ENCODE peak calls at places on chromosomes 13 and 19, in nine cellular contexts. I is CD8-positive, alpha-beta T cell; W is ascending aorta; D is Panc1; G is heart right ventricle; R is CD8-positive, alpha-beta memory T cell; B is SJSA1; L is lower lobe of right lung; P is OCI-LY7. Z is an unnamed sample.

GRCh38 chr19:49786432-49786831 is 19.6 kb downstream of the AP2A1 start:
- DNase-seq in I (no peak), W (no peak), D (no peak), G (no peak), R (no peak), B (no peak), L (no peak), P (no peak), Z (no peak)

GRCh38 chr13:21511841-21512240 is 52.7 kb upstream of the ZDHHC20 start:
- DNase-seq in I (no peak), W (no peak), D (no peak), G (no peak), R (no peak), B (no peak), L (no peak), P (no peak), Z (no peak)

GRCh38 chr19:33022472-33023116 is 42.1 kb downstream of the RHPN2 start:
- DNase-seq in I (no peak), W (no peak), D (no peak), G (no peak), R (no peak), B (no peak), L (no peak), P (no peak), Z (no peak)

GRCh38 chr19:18156841-18157464 is 4.0 kb downstream of the PIK3R2 start:
- DNase-seq in I (no peak), W (peak; percentile 82), D (no peak), G (peak; percentile 90), R (no peak), B (no peak), L (peak; percentile 92), P (no peak), Z (no peak)

GRCh38 chr13:24172071-24172470 is 11.6 kb downstream of the SPATA13 start:
- DNase-seq in I (no peak), W (no peak), D (no peak), G (no peak), R (no peak), B (no peak), L (no peak), P (no peak), Z (no peak)

GRCh38 chr13:111595791-111596190 is 275.3 kb downstream of the TEX29 start:
- DNase-seq in I (no peak), W (no peak), D (no peak), G (no peak), R (no peak), B (no peak), L (no peak), P (no peak), Z (no peak)

GRCh38 chr19:27860309-27860934 is 1352.5 kb downstream of the UQCRFS1 start:
- DNase-seq in I (no peak), W (no peak), D (no peak), G (no peak), R (no peak), B (no peak), L (no peak), P (no peak), Z (no peak)

GRCh38 chr13:110505594-110505993 is 55.9 kb downstream of the RAB20 start:
- DNase-seq in I (no peak), W (no peak), D (no peak), G (no peak), R (no peak), B (no peak), L (no peak), P (no peak), Z (no peak)

GRCh38 chr19:7460562-7460966 is 28.3 kb downstream of the PEX11G start:
- DNase-seq in I (no peak), W (no peak), D (no peak), G (no peak), R (no peak), B (peak; percentile 70), L (no peak), P (no peak), Z (no peak)

GRCh38 chr19:618674-619285 is 14.6 kb downstream of the POLRMT start:
- DNase-seq in I (no peak), W (no peak), D (no peak), G (no peak), R (no peak), B (no peak), L (no peak), P (no peak), Z (no peak)

GRCh38 chr19:6516659-6517291 is 14.1 kb upstream of the TNFSF9 start:
- DNase-seq in I (peak; percentile 88), W (peak; percentile 90), D (no peak), G (peak; percentile 94), R (peak; percentile 85), B (peak; percentile 92), L (peak; percentile 94), P (peak; percentile 98), Z (peak; percentile 82)

GRCh38 chr19:5234412-5234811 is 106.2 kb downstream of the PTPRS start:
- DNase-seq in I (no peak), W (no peak), D (no peak), G (no peak), R (no peak), B (no peak), L (peak; percentile 4), P (no peak), Z (no peak)

GRCh38 chr19:45767410-45767880 is 1.6 kb downstream of the SIX5 start:
- DNase-seq in I (no peak), W (peak; percentile 88), D (no peak), G (peak; percentile 78), R (no peak), B (peak; percentile 77), L (peak; percentile 77), P (no peak), Z (no peak)

GRCh38 chr13:98143157-98143553 is 261 bp downstream of the FARP1 start:
- DNase-seq in I (no peak), W (no peak), D (no peak), G (peak; percentile 65), R (no peak), B (no peak), L (peak; percentile 71), P (no peak), Z (no peak)

GRCh38 chr19:19040417-19040816 is 7.0 kb downstream of the ARMC6 start:
- DNase-seq in I (no peak), W (peak; percentile 90), D (no peak), G (no peak), R (no peak), B (no peak), L (peak; percentile 68), P (no peak), Z (no peak)

GRCh38 chr13:36774895-36775294 is 44.1 kb upstream of the RFXAP start:
- DNase-seq in I (no peak), W (no peak), D (no peak), G (no peak), R (no peak), B (no peak), L (no peak), P (no peak), Z (no peak)

DNA sequence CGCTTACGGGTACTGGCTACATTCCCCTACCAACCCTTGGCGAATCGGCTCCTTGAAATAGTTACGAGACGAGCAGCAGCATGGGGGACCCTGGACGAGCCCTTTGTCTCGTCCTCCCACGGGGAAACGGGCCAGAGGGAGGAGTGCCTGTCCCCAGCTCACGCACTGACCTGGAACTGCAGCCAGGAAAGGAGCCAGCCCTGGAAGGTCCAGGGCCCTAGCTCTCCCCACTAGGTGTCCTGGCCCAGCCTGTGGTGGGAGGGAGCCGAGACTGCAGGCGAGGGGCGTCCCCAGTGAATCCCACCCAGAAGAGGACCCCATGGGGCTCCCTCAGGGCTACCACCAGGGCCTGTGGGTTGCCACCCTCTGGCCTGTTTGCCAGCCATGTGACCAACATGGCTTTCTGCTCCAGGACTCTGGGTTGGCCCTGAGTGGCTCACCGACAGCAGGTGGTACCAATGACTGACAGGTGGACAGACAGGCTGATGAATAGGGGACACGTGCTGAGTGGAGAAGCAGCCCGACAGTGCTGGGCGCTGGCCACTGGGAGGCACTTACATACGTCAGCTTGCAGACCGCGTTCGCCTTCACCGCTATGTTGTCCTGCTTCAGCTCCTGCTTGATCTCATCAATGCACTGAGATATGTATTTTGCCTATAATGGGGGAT is 13.2 kb downstream of the AP3D1 start:
- DNase-seq in I (no peak), W (no peak), D (no peak), G (no peak), R (no peak), B (no peak), L (no peak), P (no peak), Z (no peak)
- H3K36me3 ChIP-seq in I (peaks cover 12% of the 10 kb centered on the region), W (peaks cover 58% of the 10 kb centered on the region), D (no peaks in the 10 kb centered on the region), G (peaks cover 61% of the 10 kb centered on the region), R (no peaks in the 10 kb centered on the region), B (peaks cover 62% of the 10 kb centered on the region), L (peaks cover 68% of the 10 kb centered on the region), P (peaks cover 55% of the 10 kb centered on the region), Z (no peaks in the 10 kb centered on the region)

DNA sequence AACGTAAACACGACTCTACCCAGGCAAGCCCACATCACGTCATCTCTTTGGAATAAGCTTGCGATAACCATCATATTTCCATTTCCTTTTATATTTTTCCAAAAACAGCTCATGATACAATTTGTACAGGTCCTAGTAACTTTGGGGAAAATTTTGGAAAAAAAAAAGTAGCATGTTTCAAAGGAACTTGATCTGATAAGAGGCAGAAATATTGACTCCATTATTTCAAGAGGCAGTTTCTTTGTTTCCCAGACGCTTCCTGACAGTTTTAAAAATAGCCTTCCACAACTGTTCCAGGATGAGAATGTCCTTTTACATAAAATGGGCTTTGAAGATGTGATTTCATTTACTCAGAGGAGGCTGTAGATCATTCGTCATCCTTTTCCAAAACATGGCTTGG is 23.1 kb downstream of the KLF2 start:
- DNase-seq in I (no peak), W (no peak), D (no peak), G (no peak), R (no peak), B (no peak), L (no peak), P (no peak), Z (no peak)
- H3K4me1 ChIP-seq in I (peaks cover 7% of the 10 kb centered on the region), W (no peaks in the 10 kb centered on the region), D (no peaks in the 10 kb centered on the region), G (peaks cover 55% of the 10 kb centered on the region), R (peaks cover 27% of the 10 kb centered on the region), B (peaks cover 12% of the 10 kb centered on the region), L (peaks cover 31% of the 10 kb centered on the region), P (peaks cover 11% of the 10 kb centered on the region), Z (peaks cover 19% of the 10 kb centered on the region)

DNA sequence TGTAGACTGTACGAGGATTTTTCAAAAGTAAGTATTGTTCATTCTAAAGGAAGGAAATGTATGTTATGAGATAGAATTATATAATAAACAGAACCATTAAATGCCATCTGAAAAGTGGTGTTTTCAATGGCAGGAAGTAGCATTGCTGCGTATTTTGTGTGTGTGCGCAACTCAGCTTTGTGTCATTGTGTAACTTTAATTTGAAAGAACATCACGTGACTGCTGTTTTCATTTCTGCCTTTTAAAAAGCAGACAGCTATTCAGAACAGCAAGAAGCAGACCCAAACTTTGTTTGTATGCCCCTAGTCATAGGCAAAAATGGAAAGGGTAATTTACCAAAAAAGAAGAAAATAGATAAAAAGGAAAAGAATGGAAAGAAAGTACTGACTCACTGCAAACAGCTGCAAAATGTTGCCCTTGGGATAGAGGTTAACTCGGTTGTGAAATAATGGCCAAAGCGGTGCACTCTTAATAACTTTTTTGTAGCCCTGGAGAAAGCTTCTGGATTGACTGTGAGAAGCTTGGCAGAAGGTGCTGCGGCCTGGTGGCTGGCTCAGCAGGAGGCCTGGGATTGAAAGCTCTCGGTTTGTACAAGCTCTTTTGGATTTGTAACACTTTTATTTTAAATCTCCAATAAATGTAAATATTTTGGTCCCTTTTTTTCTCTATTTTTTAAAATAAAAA is 97.3 kb downstream of the GGACT start:
- DNase-seq in I (no peak), W (no peak), D (no peak), G (peak; percentile 30), R (no peak), B (no peak), L (no peak), P (no peak), Z (no peak)
- H3K36me3 ChIP-seq in I (no peaks in the 10 kb centered on the region), W (no peaks in the 10 kb centered on the region), D (no peaks in the 10 kb centered on the region), G (no peaks in the 10 kb centered on the region), R (no peaks in the 10 kb centered on the region), B (no peaks in the 10 kb centered on the region), L (no peaks in the 10 kb centered on the region), P (no peaks in the 10 kb centered on the region), Z (no peaks in the 10 kb centered on the region)

GRCh38 chr19:40803857-40804782 is 5.1 kb downstream of the EGLN2 start:
- DNase-seq in I (peak; percentile 84), W (no peak), D (no peak), G (peak; percentile 61), R (peak; percentile 85), B (no peak), L (peak; percentile 83), P (peak; percentile 88), Z (peak; percentile 77)
- H3K4me1 ChIP-seq in I (peaks cover 87% of the 10 kb centered on the region), W (peaks cover 61% of the 10 kb centered on the region), D (peaks cover 51% of the 10 kb centered on the region), G (peaks cover 83% of the 10 kb centered on the region), R (peaks cover 90% of the 10 kb centered on the region), B (peaks cover 34% of the 10 kb centered on the region), L (peaks cover 92% of the 10 kb centered on the region), P (peaks cover 73% of the 10 kb centered on the region), Z (peaks cover 78% of the 10 kb centered on the region)

Z was measured in naive thymus-derived CD4-positive, alpha-beta T cell.